ENCODE peak calls at places on chromosomes 13 and 19, in six cellular contexts. Y is neural progenitor cell, H is hepatocyte, W is HCT116, O is GM23338, T is GM23248. D is an unnamed sample.

GRCh38 chr13:104181526-104182231 is 1115.5 kb upstream of the SLC10A2 start:
- DNase-seq in Y (no peak), H (no peak), W (no peak), O (peak; percentile 72), T (no peak), D (no peak)

GRCh38 chr13:35923347-35923746 is 207.8 kb downstream of the DCLK1 start:
- DNase-seq in Y (no peak), H (no peak), W (peak; percentile 16), O (no peak), T (peak; percentile 84), D (no peak)

GRCh38 chr13:24270639-24271131 is 38.7 kb upstream of the C1QTNF9 start:
- DNase-seq in Y (peak; percentile 47), H (peak; percentile 46), W (no peak), O (peak; percentile 24), T (peak; percentile 75), D (no peak)

GRCh38 chr19:45439569-45440258 is 16.0 kb upstream of the ERCC1 start:
- DNase-seq in Y (peak; percentile 88), H (peak; percentile 91), W (no peak), O (peak; percentile 76), T (peak; percentile 92), D (peak; percentile 89)

GRCh38 chr19:18157465-18158063 is 4.6 kb downstream of the PIK3R2 start:
- DNase-seq in Y (peak; percentile 79), H (peak; percentile 13), W (no peak), O (peak; percentile 75), T (no peak), D (peak; percentile 40)

GRCh38 chr13:100300708-100301107 is 211.8 kb downstream of the PCCA start:
- DNase-seq in Y (peak; percentile 13), H (no peak), W (no peak), O (no peak), T (no peak), D (no peak)

GRCh38 chr19:31308781-31309180 is 40.5 kb downstream of the TSHZ3 start:
- DNase-seq in Y (no peak), H (no peak), W (no peak), O (no peak), T (no peak), D (no peak)

GRCh38 chr13:48514776-48515175 is 18.1 kb downstream of the RCBTB2 start:
- DNase-seq in Y (no peak), H (no peak), W (no peak), O (no peak), T (no peak), D (no peak)

GRCh38 chr19:38769635-38770211 is 3.6 kb downstream of the LGALS7 start:
- DNase-seq in Y (peak; percentile 70), H (peak; percentile 79), W (peak; percentile 19), O (peak; percentile 79), T (peak; percentile 90), D (peak; percentile 46)

GRCh38 chr13:100363874-100364273 is 224.7 kb downstream of the GGACT start:
- DNase-seq in Y (no peak), H (no peak), W (no peak), O (no peak), T (peak; percentile 57), D (no peak)

GRCh38 chr19:35555301-35556005 is 8.0 kb downstream of the ATP4A start:
- DNase-seq in Y (peak; percentile 75), H (no peak), W (peak; percentile 40), O (peak; percentile 84), T (peak; percentile 44), D (peak; percentile 51)

GRCh38 chr13:90414691-90415596 is 932.5 kb upstream of the MIR17HG start:
- DNase-seq in Y (no peak), H (no peak), W (peak; percentile 4), O (peak; percentile 19), T (peak; percentile 82), D (no peak)

GRCh38 chr19:3066482-3067049 is 4.3 kb upstream of the TLE5 start:
- DNase-seq in Y (no peak), H (no peak), W (no peak), O (no peak), T (no peak), D (no peak)

GRCh38 chr19:52190679-52191293 is 934 bp downstream of the PPP2R1A start:
- DNase-seq in Y (peak; percentile 38), H (no peak), W (no peak), O (peak; percentile 58), T (peak; percentile 61), D (peak; percentile 50)

GRCh38 chr13:49571299-49572240 is 13.8 kb downstream of the RCBTB1 start:
- DNase-seq in Y (no peak), H (no peak), W (no peak), O (no peak), T (no peak), D (no peak)

GRCh38 chr13:58165617-58166016 is 534.1 kb downstream of the PCDH17 start:
- DNase-seq in Y (no peak), H (no peak), W (no peak), O (no peak), T (no peak), D (no peak)

GRCh38 chr19:34274827-34275625 is 20.7 kb downstream of the GARRE1 start:
- DNase-seq in Y (no peak), H (no peak), W (no peak), O (no peak), T (peak; percentile 90), D (no peak)

GRCh38 chr13:96958286-96958891 is 35.9 kb downstream of the OXGR1 start:
- DNase-seq in Y (peak; percentile 64), H (peak; percentile 76), W (no peak), O (peak; percentile 84), T (peak; percentile 59), D (peak; percentile 32)

GRCh38 chr19:33393286-33394005 is 19.9 kb downstream of the CEBPG start:
- DNase-seq in Y (peak; percentile 35), H (no peak), W (no peak), O (no peak), T (peak; percentile 28), D (no peak)

GRCh38 chr19:43765109-43765876 is 10.5 kb upstream of the SMG9 start:
- DNase-seq in Y (no peak), H (peak; percentile 74), W (peak; percentile 93), O (no peak), T (peak; percentile 99), D (peak; percentile 88)
- TF ChIP-seq EZH2phosphoT487 in Y (no peak), H (no peak), W (no peak), O (no peak), T (no peak), D (no peak)

GRCh38 chr19:13181747-13182388 is 31.7 kb downstream of the IER2 start:
- DNase-seq in Y (no peak), H (peak; percentile 66), W (no peak), O (no peak), T (peak; percentile 67), D (peak; percentile 55)
- H3K4me3 ChIP-seq in Y (no peak overlapping the region), H (no peak overlapping the region), W (no peak overlapping the region), O (no peak overlapping the region), T (no peak overlapping the region), D (no peak overlapping the region)

DNA sequence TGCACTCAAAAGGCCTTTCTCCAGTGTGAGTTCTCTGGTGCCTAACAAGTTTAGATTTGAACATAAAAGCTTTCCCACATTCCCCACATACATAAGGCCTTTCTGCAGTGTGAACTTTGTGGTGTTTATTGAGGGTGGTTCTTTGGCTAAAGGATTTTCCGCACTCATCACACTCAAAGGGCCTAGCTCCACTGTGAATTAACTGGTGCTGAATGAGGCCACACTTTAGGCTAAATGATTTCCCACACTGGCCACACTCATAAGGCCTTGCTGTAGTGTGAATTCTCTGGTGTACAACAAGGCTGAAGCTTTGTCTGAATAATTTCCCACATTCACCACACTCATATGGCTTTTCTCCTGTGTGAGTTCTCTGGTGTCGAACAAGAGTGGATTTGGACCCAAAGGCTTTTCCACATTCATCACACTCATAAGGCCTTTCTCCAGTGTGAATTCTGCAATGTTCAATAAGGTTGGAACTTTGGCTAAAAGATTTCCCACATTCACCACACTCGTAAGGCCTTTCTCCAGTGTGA is 6.2 kb downstream of the ZNF416 start:
- DNase-seq in Y (no peak), H (no peak), W (no peak), O (no peak), T (no peak), D (no peak)
- H3K36me3 ChIP-seq in Y (peaks cover 43% of the 10 kb centered on the region), H (peaks cover 21% of the 10 kb centered on the region), W (peaks cover 29% of the 10 kb centered on the region), O (peaks cover 51% of the 10 kb centered on the region), T (peaks cover 59% of the 10 kb centered on the region), D (peaks cover 69% of the 10 kb centered on the region)

DNA sequence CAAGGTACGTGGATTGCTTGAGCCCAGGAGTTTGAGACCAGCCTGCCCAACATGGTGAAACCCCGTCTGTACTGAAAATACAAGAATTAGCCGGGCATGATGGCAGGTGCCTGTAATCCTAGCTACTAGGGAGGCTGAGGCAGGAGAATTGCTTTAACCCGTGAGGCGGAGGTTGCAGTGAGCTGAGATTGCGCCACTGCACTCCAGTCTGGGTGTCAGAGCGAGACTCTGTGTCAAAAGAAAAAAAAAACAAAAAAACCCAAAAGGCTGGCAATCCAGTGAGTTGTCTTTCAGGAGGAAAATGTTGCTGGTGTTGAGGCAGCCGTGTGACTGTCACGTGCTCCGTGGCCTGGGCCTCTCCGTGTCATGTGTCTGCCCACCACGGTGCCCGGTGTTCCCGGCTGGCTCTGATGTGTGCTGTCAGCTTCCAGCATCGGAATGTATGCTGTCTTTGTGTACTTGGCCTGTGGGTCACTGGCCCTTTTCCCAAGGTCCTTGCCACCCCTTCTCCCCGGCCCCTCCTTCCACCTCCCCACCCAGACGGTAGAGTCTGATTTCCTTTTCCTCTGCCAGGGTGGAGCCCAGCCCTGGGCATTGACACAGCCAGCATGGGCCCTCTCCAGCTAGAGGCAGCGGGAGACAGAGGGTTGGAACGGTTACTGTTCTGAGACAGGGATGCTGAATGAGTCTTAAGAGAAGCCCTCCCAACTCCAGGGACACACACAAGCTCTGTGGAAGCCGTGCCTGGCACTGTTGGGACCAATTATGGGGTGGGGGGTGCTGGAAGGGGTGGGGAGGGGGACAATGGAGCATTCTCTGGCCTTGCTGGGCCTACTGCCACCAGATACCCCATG is 7.2 kb upstream of the TUBB4A start:
- DNase-seq in Y (no peak), H (peak; percentile 45), W (no peak), O (no peak), T (peak; percentile 40), D (no peak)
- TF ChIP-seq EZH2phosphoT487 in Y (no peak), H (no peak), W (no peak), O (no peak), T (no peak), D (no peak)

GRCh38 chr13:82655518-82655855 is 1226.8 kb downstream of the SLITRK1 start:
- DNase-seq in Y (no peak), H (no peak), W (no peak), O (no peak), T (no peak), D (no peak)
- H3K4me3 ChIP-seq in Y (no peak overlapping the region), H (no peak overlapping the region), W (no peak overlapping the region), O (no peak overlapping the region), T (peak overlapping the region; percentile 36), D (no peak overlapping the region)

GRCh38 chr13:41304551-41304950 is 6.5 kb upstream of the NAA16 start:
- DNase-seq in Y (no peak), H (no peak), W (no peak), O (no peak), T (no peak), D (no peak)
- H3K36me3 ChIP-seq in Y (no peaks in the 10 kb centered on the region), H (no peaks in the 10 kb centered on the region), W (no peaks in the 10 kb centered on the region), O (no peaks in the 10 kb centered on the region), T (no peaks in the 10 kb centered on the region), D (no peaks in the 10 kb centered on the region)

GRCh38 chr19:47274071-47274890 is at the start of gene INAFM1:
- DNase-seq in Y (peak; percentile 95), H (peak; percentile 99), W (peak; percentile 89), O (peak; percentile 95), T (peak; percentile 96), D (peak; percentile 93)
- TF ChIP-seq EZH2phosphoT487 in Y (no peak), H (no peak), W (no peak), O (no peak), T (no peak), D (no peak)

D was measured in OCI-LY7.